ENCODE peak calls at places on chromosome 11, in eight cellular contexts. One of them, this sample, is unnamed.

GRCh38 chr11:59918987-59919589 is 19.1 kb upstream of the OOSP1 start:
- DNase-seq in H1: no peak
- DNase-seq in uterus: no peak
- DNase-seq in thyroid gland: no peak
- DNase-seq in sigmoid colon: no peak
- DNase-seq in spleen: no peak
- DNase-seq in A549: peak
- DNase-seq in vagina: no peak
- DNase-seq in this sample: no peak

GRCh38 chr11:130144721-130145327 is 14.8 kb upstream of the ST14 start:
- DNase-seq in uterus: no peak
- DNase-seq in spleen: no peak
- DNase-seq in vagina: no peak
- DNase-seq in thyroid gland: no peak
- DNase-seq in H1: no peak
- DNase-seq in A549: no peak
- DNase-seq in sigmoid colon: no peak
- DNase-seq in this sample: no peak

GRCh38 chr11:67662806-67663514 is 11.5 kb downstream of the ALDH3B2 start:
- DNase-seq in thyroid gland: no peak
- DNase-seq in A549: no peak
- DNase-seq in vagina: no peak
- DNase-seq in H1: no peak
- DNase-seq in spleen: no peak
- DNase-seq in uterus: no peak
- DNase-seq in sigmoid colon: no peak
- DNase-seq in this sample: no peak

GRCh38 chr11:71102251-71102995 is 150.0 kb downstream of the SHANK2 start:
- DNase-seq in H1: no peak
- DNase-seq in thyroid gland: no peak
- DNase-seq in A549: no peak
- DNase-seq in vagina: no peak
- DNase-seq in spleen: peak
- DNase-seq in uterus: no peak
- DNase-seq in sigmoid colon: no peak
- DNase-seq in this sample: no peak

GRCh38 chr11:129418039-129418438 is 42.4 kb downstream of the BARX2 start:
- DNase-seq in A549: no peak
- DNase-seq in sigmoid colon: no peak
- DNase-seq in thyroid gland: no peak
- DNase-seq in vagina: no peak
- DNase-seq in spleen: no peak
- DNase-seq in H1: no peak
- DNase-seq in uterus: no peak
- DNase-seq in this sample: no peak

GRCh38 chr11:11461473-11461872 is 108.4 kb upstream of the CSNK2A3 start:
- DNase-seq in H1: no peak
- DNase-seq in sigmoid colon: no peak
- DNase-seq in thyroid gland: no peak
- DNase-seq in uterus: no peak
- DNase-seq in spleen: no peak
- DNase-seq in A549: no peak
- DNase-seq in vagina: no peak
- DNase-seq in this sample: no peak

GRCh38 chr11:119251114-119251513 is 45.0 kb downstream of the CBL start:
- DNase-seq in sigmoid colon: no peak
- DNase-seq in vagina: no peak
- DNase-seq in A549: no peak
- DNase-seq in thyroid gland: no peak
- DNase-seq in spleen: no peak
- DNase-seq in H1: no peak
- DNase-seq in uterus: no peak
- DNase-seq in this sample: no peak

GRCh38 chr11:113018913-113019312 is 57.7 kb downstream of the NCAM1 start:
- DNase-seq in H1: no peak
- DNase-seq in A549: no peak
- DNase-seq in sigmoid colon: no peak
- DNase-seq in thyroid gland: no peak
- DNase-seq in uterus: no peak
- DNase-seq in spleen: no peak
- DNase-seq in vagina: no peak
- DNase-seq in this sample: no peak

GRCh38 chr11:69540118-69541000 is 58.9 kb downstream of the LINC01488 start:
- DNase-seq in vagina: no peak
- DNase-seq in uterus: peak
- DNase-seq in thyroid gland: peak
- DNase-seq in sigmoid colon: peak
- DNase-seq in H1: no peak
- DNase-seq in A549: no peak
- DNase-seq in spleen: peak
- DNase-seq in this sample: no peak

GRCh38 chr11:96152623-96153022 is 190.4 kb downstream of the MAML2 start:
- DNase-seq in uterus: no peak
- DNase-seq in H1: no peak
- DNase-seq in thyroid gland: no peak
- DNase-seq in sigmoid colon: no peak
- DNase-seq in vagina: no peak
- DNase-seq in A549: no peak
- DNase-seq in spleen: no peak
- DNase-seq in this sample: no peak

GRCh38 chr11:2101171-2101675 is 38.0 kb downstream of the IGF2 start:
- DNase-seq in thyroid gland: no peak
- DNase-seq in A549: no peak
- DNase-seq in spleen: peak
- DNase-seq in uterus: no peak
- DNase-seq in sigmoid colon: peak
- DNase-seq in H1: no peak
- DNase-seq in vagina: no peak
- DNase-seq in this sample: peak

GRCh38 chr11:46315033-46315738 is 32.1 kb upstream of the DGKZ start:
- DNase-seq in thyroid gland: peak
- DNase-seq in uterus: peak
- DNase-seq in A549: peak
- DNase-seq in spleen: peak
- DNase-seq in sigmoid colon: peak
- DNase-seq in H1: peak
- DNase-seq in vagina: no peak
- DNase-seq in this sample: no peak

GRCh38 chr11:2928605-2929510 is at the start of gene PHLDA2:
- DNase-seq in uterus: no peak
- DNase-seq in A549: peak
- DNase-seq in sigmoid colon: peak
- DNase-seq in vagina: no peak
- DNase-seq in spleen: peak
- DNase-seq in thyroid gland: peak
- DNase-seq in H1: no peak
- DNase-seq in this sample: peak

GRCh38 chr11:43962383-43962969 is 20.0 kb downstream of the C11orf96 start:
- DNase-seq in A549: no peak
- DNase-seq in H1: no peak
- DNase-seq in vagina: no peak
- DNase-seq in uterus: no peak
- DNase-seq in sigmoid colon: no peak
- DNase-seq in spleen: no peak
- DNase-seq in thyroid gland: no peak
- DNase-seq in this sample: no peak

GRCh38 chr11:62889484-62890437 is 9.1 kb downstream of the SLC3A2 start:
- DNase-seq in A549: peak
- DNase-seq in spleen: no peak
- DNase-seq in sigmoid colon: no peak
- DNase-seq in uterus: no peak
- DNase-seq in H1: no peak
- DNase-seq in thyroid gland: no peak
- DNase-seq in vagina: no peak
- DNase-seq in this sample: no peak

GRCh38 chr11:70682056-70682455 is 283.7 kb downstream of the CTTN start:
- DNase-seq in A549: no peak
- DNase-seq in sigmoid colon: no peak
- DNase-seq in thyroid gland: no peak
- DNase-seq in vagina: no peak
- DNase-seq in H1: no peak
- DNase-seq in spleen: peak
- DNase-seq in uterus: no peak
- DNase-seq in this sample: no peak

GRCh38 chr11:129733384-129733783 is 82.3 kb upstream of the TMEM45B start:
- DNase-seq in spleen: no peak
- DNase-seq in vagina: no peak
- DNase-seq in thyroid gland: no peak
- DNase-seq in A549: no peak
- DNase-seq in H1: no peak
- DNase-seq in sigmoid colon: no peak
- DNase-seq in uterus: no peak
- DNase-seq in this sample: no peak

GRCh38 chr11:12981879-12982531 is 27.1 kb upstream of the RASSF10 start:
- DNase-seq in sigmoid colon: no peak
- DNase-seq in spleen: no peak
- DNase-seq in H1: no peak
- DNase-seq in thyroid gland: no peak
- DNase-seq in uterus: no peak
- DNase-seq in vagina: no peak
- DNase-seq in A549: no peak
- DNase-seq in this sample: no peak

DNA sequence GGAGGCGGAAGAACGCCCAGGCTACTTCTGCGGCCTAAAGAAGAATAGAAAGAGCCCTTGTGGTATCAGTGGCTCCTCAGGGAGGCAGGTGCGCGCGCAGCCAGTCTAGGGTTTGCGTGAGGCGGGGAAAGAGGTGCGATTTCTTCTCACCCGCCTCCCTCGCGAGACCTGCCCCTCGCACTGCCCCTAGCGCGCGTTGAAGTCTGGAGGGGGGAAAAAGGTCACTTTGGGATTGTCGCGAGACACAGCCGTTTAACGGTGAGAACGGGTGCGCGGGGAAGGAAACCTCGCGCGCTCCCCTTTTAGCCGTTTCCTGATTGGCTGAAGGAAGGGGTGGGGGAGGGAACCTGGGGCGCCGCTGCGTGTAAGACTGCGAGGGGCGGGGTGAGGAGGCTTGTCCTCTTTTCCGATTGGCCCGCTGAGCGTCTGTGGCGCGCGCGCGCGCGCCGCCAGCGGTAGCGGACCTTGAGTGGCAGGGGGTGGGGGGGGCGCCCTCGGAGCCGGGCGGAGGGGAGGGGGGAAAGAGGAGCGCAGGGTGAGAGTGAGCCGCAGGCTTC is at the start of gene ZFP91:
- DNase-seq in uterus: peak
- DNase-seq in H1: peak
- DNase-seq in vagina: no peak
- DNase-seq in sigmoid colon: peak
- DNase-seq in thyroid gland: peak
- DNase-seq in spleen: peak
- DNase-seq in A549: peak
- DNase-seq in this sample: peak
- TF ChIP-seq POLR2A in uterus: peak
- TF ChIP-seq POLR2A in H1: no peak
- TF ChIP-seq POLR2A in vagina: peak
- TF ChIP-seq POLR2A in sigmoid colon: peak
- TF ChIP-seq POLR2A in thyroid gland: peak
- TF ChIP-seq POLR2A in spleen: peak
- TF ChIP-seq POLR2A in A549: peak
- TF ChIP-seq POLR2A in this sample: peak

GRCh38 chr11:63978551-63979235 is 4.3 kb downstream of the COX8A start:
- DNase-seq in uterus: no peak
- DNase-seq in H1: no peak
- DNase-seq in A549: no peak
- DNase-seq in spleen: no peak
- DNase-seq in vagina: no peak
- DNase-seq in thyroid gland: no peak
- DNase-seq in sigmoid colon: no peak
- DNase-seq in this sample: no peak

GRCh38 chr11:63974259-63975143 is at the start of gene COX8A:
- DNase-seq in thyroid gland: peak
- DNase-seq in H1: peak
- DNase-seq in A549: peak
- DNase-seq in vagina: peak
- DNase-seq in sigmoid colon: peak
- DNase-seq in uterus: peak
- DNase-seq in spleen: peak
- DNase-seq in this sample: peak

DNA sequence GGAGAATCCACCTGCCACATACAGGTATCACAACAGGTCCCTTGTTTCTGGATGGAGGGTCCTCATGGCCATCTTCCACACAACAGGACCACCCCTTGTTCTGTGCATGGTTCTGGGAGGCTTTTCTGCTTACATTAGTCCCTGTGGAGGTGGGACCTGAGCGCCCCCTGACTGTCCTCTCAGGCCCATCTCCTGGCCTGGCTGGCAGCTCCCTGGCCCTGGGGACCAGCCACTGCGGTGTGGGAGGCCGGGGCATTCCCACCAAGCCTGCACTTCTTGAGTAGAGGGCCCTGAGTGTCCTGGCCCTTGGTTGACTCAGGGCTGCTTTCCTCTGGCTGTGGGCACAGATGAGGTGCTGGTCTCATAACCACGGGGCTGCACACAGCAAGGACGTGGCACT is 5.0 kb downstream of the COX8A start:
- DNase-seq in A549: no peak
- DNase-seq in thyroid gland: no peak
- DNase-seq in uterus: no peak
- DNase-seq in spleen: no peak
- DNase-seq in sigmoid colon: no peak
- DNase-seq in H1: no peak
- DNase-seq in vagina: no peak
- DNase-seq in this sample: no peak
- TF ChIP-seq CTCF in A549: no peak
- TF ChIP-seq CTCF in thyroid gland: no peak
- TF ChIP-seq CTCF in uterus: no peak
- TF ChIP-seq CTCF in spleen: no peak
- TF ChIP-seq CTCF in sigmoid colon: no peak
- TF ChIP-seq CTCF in H1: no peak
- TF ChIP-seq CTCF in vagina: no peak
- TF ChIP-seq CTCF in this sample: no peak

GRCh38 chr11:48066881-48067800 is 86.8 kb downstream of the PTPRJ start:
- DNase-seq in vagina: no peak
- DNase-seq in thyroid gland: no peak
- DNase-seq in uterus: no peak
- DNase-seq in spleen: peak
- DNase-seq in sigmoid colon: no peak
- DNase-seq in H1: no peak
- DNase-seq in A549: no peak
- DNase-seq in this sample: no peak
- TF ChIP-seq POLR2A in vagina: no peak
- TF ChIP-seq POLR2A in thyroid gland: no peak
- TF ChIP-seq POLR2A in uterus: no peak
- TF ChIP-seq POLR2A in spleen: no peak
- TF ChIP-seq POLR2A in sigmoid colon: no peak
- TF ChIP-seq POLR2A in H1: no peak
- TF ChIP-seq POLR2A in A549: no peak
- TF ChIP-seq POLR2A in this sample: no peak

DNA sequence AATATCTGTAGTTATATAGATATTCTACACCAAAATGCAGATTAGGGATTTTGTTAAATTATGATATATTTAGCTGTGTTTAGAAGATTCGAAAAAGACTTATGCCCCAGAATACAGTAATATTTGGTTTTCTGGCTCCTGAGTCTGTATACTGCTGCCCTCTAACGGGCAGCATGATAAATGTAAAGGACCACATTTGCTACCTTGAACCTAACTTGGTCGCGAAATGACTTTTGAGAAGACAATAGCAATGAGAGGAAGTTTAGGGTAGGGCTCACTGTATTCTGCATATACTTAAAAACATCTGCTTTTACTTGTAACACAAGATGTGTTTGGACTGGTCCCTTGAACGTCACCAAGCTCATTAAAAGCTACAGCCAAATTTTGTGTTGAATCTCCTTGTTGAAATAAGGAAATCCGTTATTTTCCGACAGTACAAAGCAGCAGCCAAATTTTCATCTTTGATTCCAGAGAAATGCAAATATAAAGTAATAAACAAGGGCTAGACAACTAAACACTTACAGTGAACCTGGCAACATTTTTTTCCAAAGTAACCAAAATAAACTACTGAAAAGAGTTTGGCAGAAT is 309.1 kb downstream of the SWAP70 start:
- DNase-seq in thyroid gland: peak
- DNase-seq in H1: no peak
- DNase-seq in sigmoid colon: no peak
- DNase-seq in A549: peak
- DNase-seq in spleen: no peak
- DNase-seq in uterus: no peak
- DNase-seq in vagina: no peak
- DNase-seq in this sample: no peak
- TF ChIP-seq CTCF in thyroid gland: peak
- TF ChIP-seq CTCF in H1: peak
- TF ChIP-seq CTCF in sigmoid colon: peak
- TF ChIP-seq CTCF in A549: peak
- TF ChIP-seq CTCF in spleen: peak
- TF ChIP-seq CTCF in uterus: peak
- TF ChIP-seq CTCF in vagina: peak
- TF ChIP-seq CTCF in this sample: peak